ENCODE peak calls at places on chromosomes 1 and 21, in five cellular contexts. One of them, this sample, is unnamed.

GRCh38 chr1:63032171-63032570 is 248.2 kb downstream of the ATG4C start:
- DNase-seq in T-helper 2 cell: no peak
- DNase-seq in NCI-H1092 treated with DMSO at 0.1 percent for 48 hours: no peak
- DNase-seq in cardiac fibroblast: no peak
- DNase-seq in Calu3: no peak
- DNase-seq in this sample: no peak

GRCh38 chr1:70039485-70039884 is 165.9 kb downstream of the LRRC40 start:
- DNase-seq in Calu3: no peak
- DNase-seq in T-helper 2 cell: no peak
- DNase-seq in cardiac fibroblast: no peak
- DNase-seq in NCI-H1092 treated with DMSO at 0.1 percent for 48 hours: no peak
- DNase-seq in this sample: no peak

GRCh38 chr1:208105756-208106155 is 138.4 kb downstream of the PLXNA2 start:
- DNase-seq in cardiac fibroblast: no peak
- DNase-seq in T-helper 2 cell: no peak
- DNase-seq in Calu3: no peak
- DNase-seq in NCI-H1092 treated with DMSO at 0.1 percent for 48 hours: no peak
- DNase-seq in this sample: no peak

GRCh38 chr1:234782821-234783220 is 172.8 kb upstream of the IRF2BP2 start:
- DNase-seq in T-helper 2 cell: no peak
- DNase-seq in Calu3: no peak
- DNase-seq in NCI-H1092 treated with DMSO at 0.1 percent for 48 hours: no peak
- DNase-seq in cardiac fibroblast: no peak
- DNase-seq in this sample: no peak

GRCh38 chr1:201153474-201154388 is 543 bp downstream of the TMEM9 start:
- DNase-seq in cardiac fibroblast: no peak
- DNase-seq in T-helper 2 cell: no peak
- DNase-seq in NCI-H1092 treated with DMSO at 0.1 percent for 48 hours: peak; percentile 81
- DNase-seq in Calu3: no peak
- DNase-seq in this sample: no peak

GRCh38 chr1:58722967-58723366 is 23.1 kb upstream of the MYSM1 start:
- DNase-seq in Calu3: no peak
- DNase-seq in NCI-H1092 treated with DMSO at 0.1 percent for 48 hours: no peak
- DNase-seq in cardiac fibroblast: no peak
- DNase-seq in T-helper 2 cell: no peak
- DNase-seq in this sample: no peak

GRCh38 chr1:160724445-160725242 is 13.0 kb upstream of the CD48 start:
- DNase-seq in NCI-H1092 treated with DMSO at 0.1 percent for 48 hours: no peak
- DNase-seq in cardiac fibroblast: no peak
- DNase-seq in Calu3: no peak
- DNase-seq in T-helper 2 cell: no peak
- DNase-seq in this sample: peak; percentile 51

GRCh38 chr1:173454966-173455524 is 22.1 kb upstream of the PRDX6 start:
- DNase-seq in NCI-H1092 treated with DMSO at 0.1 percent for 48 hours: no peak
- DNase-seq in T-helper 2 cell: no peak
- DNase-seq in cardiac fibroblast: no peak
- DNase-seq in Calu3: no peak
- DNase-seq in this sample: no peak

GRCh38 chr1:22763479-22764200 is 53.0 kb downstream of the EPHB2 start:
- DNase-seq in cardiac fibroblast: no peak
- DNase-seq in NCI-H1092 treated with DMSO at 0.1 percent for 48 hours: no peak
- DNase-seq in Calu3: no peak
- DNase-seq in T-helper 2 cell: no peak
- DNase-seq in this sample: no peak

GRCh38 chr21:46067505-46068201 is 30.3 kb upstream of the COL6A2 start:
- DNase-seq in T-helper 2 cell: no peak
- DNase-seq in cardiac fibroblast: no peak
- DNase-seq in Calu3: no peak
- DNase-seq in NCI-H1092 treated with DMSO at 0.1 percent for 48 hours: no peak
- DNase-seq in this sample: no peak

GRCh38 chr1:244496186-244496585 is 35.1 kb downstream of the CATSPERE start:
- DNase-seq in Calu3: no peak
- DNase-seq in cardiac fibroblast: no peak
- DNase-seq in T-helper 2 cell: no peak
- DNase-seq in NCI-H1092 treated with DMSO at 0.1 percent for 48 hours: no peak
- DNase-seq in this sample: no peak

GRCh38 chr1:79373481-79374132 is 367.1 kb upstream of the ADGRL4 start:
- DNase-seq in NCI-H1092 treated with DMSO at 0.1 percent for 48 hours: no peak
- DNase-seq in Calu3: no peak
- DNase-seq in cardiac fibroblast: peak; percentile 59
- DNase-seq in T-helper 2 cell: no peak
- DNase-seq in this sample: no peak

GRCh38 chr1:206470692-206471414 is 577 bp downstream of the IKBKE start:
- DNase-seq in T-helper 2 cell: no peak
- DNase-seq in NCI-H1092 treated with DMSO at 0.1 percent for 48 hours: peak; percentile 47
- DNase-seq in Calu3: peak; percentile 16
- DNase-seq in cardiac fibroblast: peak; percentile 77
- DNase-seq in this sample: peak; percentile 78

This sample was measured in natural killer cell treated with Interleukin-12 subunit alpha and Interleukin-12 subunit beta and Interleukin-15 and Interleukin-18, amount 100 ng/mL, for 72 hours.